ENCODE peak calls at places on chromosomes 2 and 18, in eight cellular contexts. One of them, this sample, is unnamed.

GRCh38 chr2:32824415-32824814 is 122.3 kb upstream of the LTBP1 start:
- DNase-seq in OCI-LY7: no peak
- DNase-seq in GM12864: no peak
- DNase-seq in tibial nerve: no peak
- DNase-seq in astrocyte: no peak
- DNase-seq in epithelial cell of proximal tubule: no peak
- DNase-seq in left ventricle myocardium inferior: no peak
- DNase-seq in AG04449: no peak
- DNase-seq in this sample: peak

GRCh38 chr2:238787507-238787906 is 60.4 kb upstream of the TWIST2 start:
- DNase-seq in tibial nerve: no peak
- DNase-seq in astrocyte: no peak
- DNase-seq in epithelial cell of proximal tubule: no peak
- DNase-seq in GM12864: no peak
- DNase-seq in left ventricle myocardium inferior: no peak
- DNase-seq in AG04449: no peak
- DNase-seq in OCI-LY7: no peak
- DNase-seq in this sample: no peak

GRCh38 chr2:177970670-177971454 is 101.7 kb downstream of the PDE11A start:
- DNase-seq in left ventricle myocardium inferior: no peak
- DNase-seq in epithelial cell of proximal tubule: no peak
- DNase-seq in GM12864: no peak
- DNase-seq in astrocyte: no peak
- DNase-seq in AG04449: no peak
- DNase-seq in OCI-LY7: no peak
- DNase-seq in tibial nerve: no peak
- DNase-seq in this sample: no peak

GRCh38 chr2:182652326-182652725 is 63.7 kb upstream of the DNAJC10 start:
- DNase-seq in AG04449: no peak
- DNase-seq in GM12864: no peak
- DNase-seq in left ventricle myocardium inferior: no peak
- DNase-seq in tibial nerve: no peak
- DNase-seq in OCI-LY7: no peak
- DNase-seq in astrocyte: no peak
- DNase-seq in epithelial cell of proximal tubule: no peak
- DNase-seq in this sample: no peak

GRCh38 chr2:120306091-120306490 is 39.8 kb upstream of the INHBB start:
- DNase-seq in astrocyte: no peak
- DNase-seq in GM12864: no peak
- DNase-seq in AG04449: no peak
- DNase-seq in left ventricle myocardium inferior: no peak
- DNase-seq in OCI-LY7: no peak
- DNase-seq in epithelial cell of proximal tubule: no peak
- DNase-seq in tibial nerve: no peak
- DNase-seq in this sample: no peak

GRCh38 chr2:2562867-2563266 is 231.8 kb upstream of the MYT1L start:
- DNase-seq in OCI-LY7: no peak
- DNase-seq in left ventricle myocardium inferior: no peak
- DNase-seq in AG04449: no peak
- DNase-seq in astrocyte: no peak
- DNase-seq in tibial nerve: no peak
- DNase-seq in epithelial cell of proximal tubule: no peak
- DNase-seq in GM12864: no peak
- DNase-seq in this sample: no peak

GRCh38 chr2:55408098-55408882 is 11.4 kb downstream of the CCDC88A start:
- DNase-seq in epithelial cell of proximal tubule: no peak
- DNase-seq in tibial nerve: no peak
- DNase-seq in AG04449: no peak
- DNase-seq in astrocyte: peak
- DNase-seq in left ventricle myocardium inferior: no peak
- DNase-seq in OCI-LY7: no peak
- DNase-seq in GM12864: no peak
- DNase-seq in this sample: no peak

GRCh38 chr2:63503818-63504217 is 84.5 kb downstream of the WDPCP start:
- DNase-seq in AG04449: no peak
- DNase-seq in tibial nerve: no peak
- DNase-seq in epithelial cell of proximal tubule: no peak
- DNase-seq in GM12864: no peak
- DNase-seq in left ventricle myocardium inferior: no peak
- DNase-seq in astrocyte: no peak
- DNase-seq in OCI-LY7: no peak
- DNase-seq in this sample: no peak

GRCh38 chr2:37590119-37590571 is 81.3 kb downstream of the CDC42EP3 start:
- DNase-seq in OCI-LY7: no peak
- DNase-seq in AG04449: peak
- DNase-seq in astrocyte: peak
- DNase-seq in left ventricle myocardium inferior: no peak
- DNase-seq in GM12864: no peak
- DNase-seq in epithelial cell of proximal tubule: no peak
- DNase-seq in tibial nerve: peak
- DNase-seq in this sample: no peak

GRCh38 chr2:238286551-238286950 is 1.9 kb downstream of the PER2 start:
- DNase-seq in tibial nerve: peak
- DNase-seq in AG04449: no peak
- DNase-seq in epithelial cell of proximal tubule: peak
- DNase-seq in OCI-LY7: no peak
- DNase-seq in astrocyte: peak
- DNase-seq in GM12864: no peak
- DNase-seq in left ventricle myocardium inferior: peak
- DNase-seq in this sample: no peak

GRCh38 chr2:68039317-68039716 is 23.5 kb downstream of the C1D start:
- DNase-seq in astrocyte: no peak
- DNase-seq in epithelial cell of proximal tubule: no peak
- DNase-seq in OCI-LY7: no peak
- DNase-seq in left ventricle myocardium inferior: no peak
- DNase-seq in AG04449: no peak
- DNase-seq in GM12864: no peak
- DNase-seq in tibial nerve: no peak
- DNase-seq in this sample: no peak

GRCh38 chr18:74930616-74931015 is 278.3 kb downstream of the PTGR3 start:
- DNase-seq in OCI-LY7: no peak
- DNase-seq in tibial nerve: no peak
- DNase-seq in AG04449: peak
- DNase-seq in astrocyte: peak
- DNase-seq in epithelial cell of proximal tubule: no peak
- DNase-seq in left ventricle myocardium inferior: no peak
- DNase-seq in GM12864: no peak
- DNase-seq in this sample: no peak

GRCh38 chr18:8011906-8012305 is 444.8 kb downstream of the PTPRM start:
- DNase-seq in AG04449: no peak
- DNase-seq in GM12864: no peak
- DNase-seq in tibial nerve: no peak
- DNase-seq in left ventricle myocardium inferior: no peak
- DNase-seq in epithelial cell of proximal tubule: no peak
- DNase-seq in astrocyte: no peak
- DNase-seq in OCI-LY7: no peak
- DNase-seq in this sample: no peak

GRCh38 chr2:20211420-20211819 is 13.5 kb downstream of the SDC1 start:
- DNase-seq in AG04449: no peak
- DNase-seq in astrocyte: no peak
- DNase-seq in OCI-LY7: no peak
- DNase-seq in epithelial cell of proximal tubule: no peak
- DNase-seq in tibial nerve: no peak
- DNase-seq in left ventricle myocardium inferior: no peak
- DNase-seq in GM12864: no peak
- DNase-seq in this sample: no peak

GRCh38 chr2:109396338-109397180 is 217.2 kb downstream of the SEPTIN10 start:
- DNase-seq in GM12864: no peak
- DNase-seq in left ventricle myocardium inferior: no peak
- DNase-seq in astrocyte: no peak
- DNase-seq in epithelial cell of proximal tubule: no peak
- DNase-seq in OCI-LY7: no peak
- DNase-seq in AG04449: no peak
- DNase-seq in tibial nerve: no peak
- DNase-seq in this sample: no peak

GRCh38 chr18:62389761-62390481 is 64.8 kb downstream of the TNFRSF11A start:
- DNase-seq in AG04449: no peak
- DNase-seq in tibial nerve: no peak
- DNase-seq in epithelial cell of proximal tubule: no peak
- DNase-seq in astrocyte: peak
- DNase-seq in left ventricle myocardium inferior: no peak
- DNase-seq in OCI-LY7: no peak
- DNase-seq in GM12864: no peak
- DNase-seq in this sample: no peak

GRCh38 chr2:224160917-224161316 is 121.8 kb upstream of the SERPINE2 start:
- DNase-seq in AG04449: no peak
- DNase-seq in tibial nerve: no peak
- DNase-seq in GM12864: no peak
- DNase-seq in epithelial cell of proximal tubule: no peak
- DNase-seq in astrocyte: peak
- DNase-seq in left ventricle myocardium inferior: peak
- DNase-seq in OCI-LY7: no peak
- DNase-seq in this sample: no peak

GRCh38 chr18:25299426-25299825 is 52.5 kb downstream of the ZNF521 start:
- DNase-seq in epithelial cell of proximal tubule: peak
- DNase-seq in OCI-LY7: no peak
- DNase-seq in AG04449: no peak
- DNase-seq in tibial nerve: no peak
- DNase-seq in left ventricle myocardium inferior: no peak
- DNase-seq in GM12864: no peak
- DNase-seq in astrocyte: peak
- DNase-seq in this sample: no peak

DNA sequence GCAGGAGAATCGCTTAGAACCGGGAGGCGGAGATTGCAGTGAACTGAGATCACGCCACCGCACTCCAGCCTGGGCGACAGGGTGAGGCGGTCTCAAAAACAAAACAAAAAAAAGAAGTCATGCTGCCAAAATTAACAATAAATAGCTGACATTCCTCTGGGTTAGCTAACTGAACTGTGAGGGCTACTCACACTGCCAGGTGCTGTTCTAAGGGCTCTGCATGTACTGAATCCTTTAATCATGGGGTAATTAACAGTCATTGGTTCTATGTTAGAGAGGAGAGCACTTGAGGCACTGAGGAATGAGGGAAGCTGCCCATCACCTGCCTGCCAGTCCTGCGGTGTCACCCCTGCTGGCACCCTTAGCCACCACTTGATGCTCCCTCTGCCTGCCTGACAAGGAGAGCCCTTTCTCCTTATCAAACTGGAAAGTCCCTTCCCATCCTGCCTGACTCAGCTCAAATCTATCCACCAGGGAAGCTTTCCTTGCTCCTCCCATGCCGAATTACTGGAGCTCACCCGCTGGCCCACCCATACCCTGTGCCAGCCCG is 73.0 kb upstream of the RIOK3 start:
- DNase-seq in astrocyte: peak
- DNase-seq in epithelial cell of proximal tubule: no peak
- DNase-seq in left ventricle myocardium inferior: no peak
- DNase-seq in tibial nerve: no peak
- DNase-seq in AG04449: no peak
- DNase-seq in GM12864: no peak
- DNase-seq in OCI-LY7: no peak
- DNase-seq in this sample: no peak
- TF ChIP-seq CTCF in astrocyte: no peak
- TF ChIP-seq CTCF in epithelial cell of proximal tubule: no peak
- TF ChIP-seq CTCF in left ventricle myocardium inferior: no peak
- TF ChIP-seq CTCF in tibial nerve: no peak
- TF ChIP-seq CTCF in AG04449: no peak
- TF ChIP-seq CTCF in GM12864: no peak
- TF ChIP-seq CTCF in OCI-LY7: no peak
- TF ChIP-seq CTCF in this sample: no peak

GRCh38 chr2:174873457-174873856 is 109.2 kb upstream of the CHRNA1 start:
- DNase-seq in AG04449: peak
- DNase-seq in astrocyte: peak
- DNase-seq in tibial nerve: no peak
- DNase-seq in epithelial cell of proximal tubule: no peak
- DNase-seq in GM12864: no peak
- DNase-seq in left ventricle myocardium inferior: no peak
- DNase-seq in OCI-LY7: no peak
- DNase-seq in this sample: peak

GRCh38 chr2:174874081-174874480 is 109.8 kb upstream of the CHRNA1 start:
- DNase-seq in epithelial cell of proximal tubule: no peak
- DNase-seq in OCI-LY7: no peak
- DNase-seq in astrocyte: peak
- DNase-seq in left ventricle myocardium inferior: no peak
- DNase-seq in AG04449: no peak
- DNase-seq in tibial nerve: no peak
- DNase-seq in GM12864: no peak
- DNase-seq in this sample: no peak

GRCh38 chr2:174878537-174879147 is 114.4 kb upstream of the CHRNA1 start:
- DNase-seq in astrocyte: peak
- DNase-seq in epithelial cell of proximal tubule: peak
- DNase-seq in tibial nerve: peak
- DNase-seq in GM12864: no peak
- DNase-seq in AG04449: no peak
- DNase-seq in left ventricle myocardium inferior: no peak
- DNase-seq in OCI-LY7: no peak
- DNase-seq in this sample: peak

GRCh38 chr2:174881678-174882077 is 117.4 kb upstream of the CHRNA1 start:
- DNase-seq in tibial nerve: no peak
- DNase-seq in left ventricle myocardium inferior: no peak
- DNase-seq in epithelial cell of proximal tubule: no peak
- DNase-seq in astrocyte: no peak
- DNase-seq in GM12864: no peak
- DNase-seq in AG04449: no peak
- DNase-seq in OCI-LY7: no peak
- DNase-seq in this sample: no peak

DNA sequence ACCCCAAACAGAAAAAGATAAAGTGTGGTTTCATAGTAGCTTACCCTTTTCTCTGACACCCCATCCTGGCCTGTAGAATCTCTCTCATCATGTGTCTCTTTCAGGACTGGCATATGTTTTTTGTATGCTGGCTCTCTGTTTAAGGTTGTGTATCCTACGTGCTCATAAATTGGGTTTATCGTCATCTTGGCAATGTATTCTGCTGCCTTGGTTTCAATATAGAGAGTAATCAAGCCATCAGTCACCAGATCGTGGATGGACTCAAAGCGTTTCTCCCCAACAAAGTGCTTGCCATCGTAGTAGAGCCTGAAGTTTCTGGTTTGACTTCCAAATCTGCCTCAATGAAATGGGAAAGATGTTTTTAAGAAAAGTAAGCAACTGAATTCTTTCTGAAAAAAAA is 113.5 kb upstream of the CHRNA1 start:
- DNase-seq in tibial nerve: no peak
- DNase-seq in epithelial cell of proximal tubule: no peak
- DNase-seq in GM12864: no peak
- DNase-seq in left ventricle myocardium inferior: no peak
- DNase-seq in astrocyte: no peak
- DNase-seq in AG04449: no peak
- DNase-seq in OCI-LY7: no peak
- DNase-seq in this sample: no peak
- H3K4me3 ChIP-seq in tibial nerve: no peak
- H3K4me3 ChIP-seq in epithelial cell of proximal tubule: no peak
- H3K4me3 ChIP-seq in GM12864: no peak
- H3K4me3 ChIP-seq in left ventricle myocardium inferior: no peak
- H3K4me3 ChIP-seq in astrocyte: no peak
- H3K4me3 ChIP-seq in AG04449: no peak
- H3K4me3 ChIP-seq in OCI-LY7: no peak
- H3K4me3 ChIP-seq in this sample: no peak

GRCh38 chr2:56522605-56523089 is 338.9 kb downstream of the CCDC85A start:
- DNase-seq in left ventricle myocardium inferior: peak
- DNase-seq in astrocyte: peak
- DNase-seq in AG04449: no peak
- DNase-seq in epithelial cell of proximal tubule: peak
- DNase-seq in GM12864: no peak
- DNase-seq in OCI-LY7: no peak
- DNase-seq in tibial nerve: no peak
- DNase-seq in this sample: peak
- TF ChIP-seq CTCF in left ventricle myocardium inferior: no peak
- TF ChIP-seq CTCF in astrocyte: no peak
- TF ChIP-seq CTCF in AG04449: no peak
- TF ChIP-seq CTCF in epithelial cell of proximal tubule: no peak
- TF ChIP-seq CTCF in GM12864: no peak
- TF ChIP-seq CTCF in OCI-LY7: no peak
- TF ChIP-seq CTCF in tibial nerve: no peak
- TF ChIP-seq CTCF in this sample: no peak

GRCh38 chr2:212423089-212423488 is 115.5 kb downstream of the ERBB4 start:
- DNase-seq in astrocyte: no peak
- DNase-seq in AG04449: no peak
- DNase-seq in OCI-LY7: no peak
- DNase-seq in GM12864: no peak
- DNase-seq in left ventricle myocardium inferior: no peak
- DNase-seq in epithelial cell of proximal tubule: no peak
- DNase-seq in tibial nerve: no peak
- DNase-seq in this sample: no peak
- H3K4me3 ChIP-seq in astrocyte: no peak
- H3K4me3 ChIP-seq in AG04449: no peak
- H3K4me3 ChIP-seq in OCI-LY7: no peak
- H3K4me3 ChIP-seq in GM12864: no peak
- H3K4me3 ChIP-seq in left ventricle myocardium inferior: no peak
- H3K4me3 ChIP-seq in epithelial cell of proximal tubule: no peak
- H3K4me3 ChIP-seq in tibial nerve: no peak
- H3K4me3 ChIP-seq in this sample: no peak

This sample was measured in retinal pigment epithelial cell.